ENCODE peak calls at places on chromosomes 16 and 17, in four cellular contexts. Z, V, Q and T are unnamed samples. For H3K9me3, the result is how much of the 10 kb centered on the place peaks cover.

GRCh38 chr17:50568659-50569058 is 8.1 kb downstream of the CACNA1G start:
- DNase-seq in V (no peak), Z (no peak), Q (no peak), T (no peak)

GRCh38 chr17:8488491-8488890 is 52.8 kb downstream of the NDEL1 start:
- DNase-seq in V (no peak), Z (no peak), Q (no peak), T (no peak)

GRCh38 chr17:4366312-4367063 is at the start of gene UBE2G1:
- DNase-seq in V (peak), Z (peak), Q (peak), T (peak)

GRCh38 chr17:40556884-40557414 is 8.3 kb downstream of the CCR7 start:
- DNase-seq in Q (no peak), Z (no peak), V (peak), T (no peak)

GRCh38 chr16:17002557-17002956 is 468.2 kb downstream of the XYLT1 start:
- DNase-seq in Z (no peak), Q (no peak), V (no peak), T (no peak)

GRCh38 chr17:36496018-36496789 is 9.7 kb downstream of the ZNHIT3 start:
- DNase-seq in Q (no peak), V (no peak), Z (peak), T (peak)

GRCh38 chr17:79781012-79781665 is 3.2 kb downstream of the CBX2 start:
- DNase-seq in Z (no peak), Q (no peak), V (no peak), T (no peak)

GRCh38 chr17:58587713-58588117 is 73.3 kb upstream of the MTMR4 start:
- DNase-seq in Q (peak), Z (peak), V (peak), T (peak)

GRCh38 chr17:56756536-56756935 is 77.2 kb downstream of the C17orf67 start:
- DNase-seq in V (peak), Z (peak), Q (no peak), T (peak)

GRCh38 chr16:51164167-51164566 is 13.1 kb upstream of the SALL1 start:
- DNase-seq in Q (no peak), V (no peak), Z (peak), T (no peak)

GRCh38 chr16:77307764-77308561 is 108.8 kb downstream of the SYCE1L start:
- DNase-seq in Q (no peak), V (peak), Z (peak), T (no peak)

GRCh38 chr17:58913971-58914769 is 158.5 kb downstream of the PPM1E start:
- DNase-seq in Z (peak), V (no peak), Q (no peak), T (peak)

GRCh38 chr16:21526923-21527807 is 72.2 kb upstream of the METTL9 start:
- DNase-seq in V (no peak), Z (no peak), Q (no peak), T (no peak)

GRCh38 chr17:74227271-74227670 is 13.9 kb downstream of the TTYH2 start:
- DNase-seq in V (no peak), Z (no peak), Q (no peak), T (no peak)

GRCh38 chr17:48043171-48043570 is 5.0 kb upstream of the NFE2L1 start:
- DNase-seq in V (no peak), Z (no peak), Q (peak), T (no peak)

GRCh38 chr17:50133028-50133768 is 3.2 kb upstream of the SAMD14 start:
- DNase-seq in Z (peak), V (no peak), Q (no peak), T (peak)

GRCh38 chr16:5502467-5502869 is 404.9 kb upstream of the EEF2KMT start:
- DNase-seq in V (no peak), Z (no peak), Q (peak), T (no peak)

GRCh38 chr16:77353587-77354263 is 81.1 kb downstream of the ADAMTS18 start:
- DNase-seq in V (no peak), Z (no peak), Q (no peak), T (no peak)

GRCh38 chr17:40110026-40110425 is 9.6 kb upstream of the NR1D1 start:
- DNase-seq in Z (no peak), V (peak), Q (no peak), T (no peak)

GRCh38 chr16:533391-534088 is 6.0 kb downstream of the CAPN15 start:
- DNase-seq in V (no peak), Z (no peak), Q (no peak), T (no peak)

GRCh38 chr17:74404218-74404617 is 27.7 kb upstream of the GPRC5C start:
- DNase-seq in Z (no peak), Q (no peak), V (no peak), T (no peak)

GRCh38 chr16:57371494-57372371 is 557 bp upstream of the CX3CL1 start:
- DNase-seq in V (no peak), Z (no peak), Q (no peak), T (no peak)

GRCh38 chr16:83113317-83113716 is 486.5 kb downstream of the CDH13 start:
- DNase-seq in Z (peak), V (peak), Q (peak), T (no peak)

GRCh38 chr16:70540994-70541393 is 17.4 kb downstream of the SF3B3 start:
- DNase-seq in V (no peak), Q (no peak), Z (no peak), T (no peak)

GRCh38 chr16:21590287-21590686 is 9.1 kb upstream of the METTL9 start:
- DNase-seq in V (no peak), Z (no peak), Q (no peak), T (peak)

GRCh38 chr16:58492735-58493134 is 7.2 kb upstream of the NDRG4 start:
- DNase-seq in V (no peak), Z (no peak), Q (no peak), T (no peak)

GRCh38 chr17:83056583-83057396 is 22.6 kb upstream of the METRNL start:
- DNase-seq in V (no peak), Q (no peak), Z (no peak), T (no peak)

GRCh38 chr16:79653337-79654000 is 52.9 kb upstream of the MAF start:
- DNase-seq in Q (no peak), V (no peak), Z (no peak), T (no peak)

GRCh38 chr17:47776330-47777197 is 43.5 kb downstream of the TBX21 start:
- DNase-seq in Q (peak), Z (peak), V (peak), T (peak)

GRCh38 chr17:81253358-81254131 is 14.4 kb downstream of the NDUFAF8 start:
- DNase-seq in V (peak), Q (peak), Z (peak), T (peak)

GRCh38 chr16:84947022-84947421 is 64.3 kb downstream of the ZDHHC7 start:
- DNase-seq in Z (no peak), Q (no peak), V (peak), T (no peak)

GRCh38 chr17:16934836-16935235 is 37.1 kb downstream of the TNFRSF13B start:
- DNase-seq in Z (no peak), V (no peak), Q (no peak), T (no peak)

GRCh38 chr17:13429201-13429600 is 172.5 kb downstream of the HS3ST3A1 start:
- DNase-seq in Z (peak), Q (no peak), V (no peak), T (peak)

GRCh38 chr16:35386619-35387018 is 1927.2 kb downstream of the TP53TG3F start:
- DNase-seq in V (no peak), Z (no peak), Q (no peak), T (no peak)
- H3K9me3 ChIP-seq in V (under half), Z (under half), Q (under half), T (under half)

GRCh38 chr16:67013823-67014640 is 14.9 kb upstream of the CBFB start:
- DNase-seq in Q (peak), V (peak), Z (peak), T (peak)
- H3K9ac ChIP-seq in Q (peak), V (peak), Z (peak), T (peak)

DNA sequence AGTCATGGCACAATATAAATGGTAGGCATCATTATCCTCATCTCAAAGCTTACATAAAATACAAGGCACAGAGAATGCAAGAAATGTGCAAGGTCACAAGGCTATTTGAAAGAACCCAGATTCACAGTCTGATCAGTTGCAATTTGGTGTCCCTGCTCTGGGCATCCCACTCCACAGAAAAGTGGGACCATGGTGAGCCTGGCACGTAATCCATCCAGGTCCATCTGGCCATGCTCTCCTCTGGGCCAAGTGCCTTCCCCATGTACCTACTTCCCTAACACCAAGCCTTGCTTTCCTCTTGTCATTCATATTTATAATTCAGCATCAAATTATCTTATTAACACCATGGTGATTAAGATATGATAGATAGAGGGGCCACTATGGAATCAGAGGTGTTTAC is 390.0 kb downstream of the CDH11 start:
- DNase-seq in Q (no peak), V (no peak), Z (no peak), T (no peak)
- H3K9me3 ChIP-seq in Q (under half), V (under half), Z (under half), T (under half)

GRCh38 chr16:12054868-12055267 is 78.3 kb downstream of the SNX29 start:
- DNase-seq in Z (no peak), Q (no peak), V (no peak), T (no peak)
- H3K9ac ChIP-seq in Z (no peak), Q (no peak), V (no peak), T (no peak)

GRCh38 chr17:42548070-42548837 is 4.5 kb upstream of the HSD17B1 start:
- DNase-seq in Z (no peak), Q (peak), V (peak), T (no peak)
- H3K9me3 ChIP-seq in Z (under half), Q (under half), V (under half), T (under half)

DNA sequence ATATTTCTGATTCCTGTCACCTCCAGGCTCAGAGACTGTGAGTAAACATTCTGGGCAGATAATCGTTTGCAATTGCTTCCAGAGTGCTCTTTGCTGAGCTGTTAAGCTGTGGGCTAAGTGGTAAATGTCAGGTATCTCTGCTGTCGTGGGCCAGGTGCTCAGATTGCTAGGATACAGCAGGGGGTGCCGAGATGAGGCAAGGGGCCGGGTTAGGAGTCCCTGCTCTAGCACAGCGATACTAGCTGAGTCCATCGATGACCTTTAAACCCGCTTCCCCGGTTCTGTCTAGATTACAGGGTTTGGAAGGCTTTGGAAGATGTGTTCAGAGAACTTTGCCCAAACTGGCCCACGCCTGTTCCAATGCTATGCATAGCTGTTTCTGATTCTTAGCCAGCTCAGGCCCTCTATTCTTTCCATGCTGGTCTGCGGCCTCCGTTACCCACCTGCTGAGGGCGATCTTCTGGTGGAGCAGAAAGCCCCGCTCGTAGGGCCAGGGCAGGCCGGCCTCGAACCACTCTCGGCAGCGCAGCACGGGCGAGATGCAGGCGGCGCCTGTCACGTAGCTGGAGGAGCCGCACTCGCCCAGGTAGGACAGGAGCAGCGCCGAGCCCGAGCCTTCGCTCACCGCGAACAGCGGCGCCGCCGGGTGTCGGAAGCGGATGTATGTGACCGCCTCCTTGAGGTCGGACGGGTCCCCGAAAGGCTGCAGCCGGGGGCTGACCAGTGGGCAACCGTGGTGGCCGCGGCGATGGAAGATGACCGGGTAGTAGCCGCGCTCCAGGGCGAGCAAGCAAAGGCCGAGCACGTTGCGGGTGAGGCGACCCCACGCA is 979 bp downstream of the ABHD15 start:
- DNase-seq in V (peak), Q (peak), Z (no peak), T (no peak)
- H3K9ac ChIP-seq in V (no peak), Q (peak), Z (no peak), T (peak)

GRCh38 chr16:3295783-3296182 is 9.4 kb downstream of the TIGD7 start:
- DNase-seq in Q (no peak), V (no peak), Z (no peak), T (no peak)
- H3K9me3 ChIP-seq in Q (under half), V (under half), Z (half or more), T (half or more)

DNA sequence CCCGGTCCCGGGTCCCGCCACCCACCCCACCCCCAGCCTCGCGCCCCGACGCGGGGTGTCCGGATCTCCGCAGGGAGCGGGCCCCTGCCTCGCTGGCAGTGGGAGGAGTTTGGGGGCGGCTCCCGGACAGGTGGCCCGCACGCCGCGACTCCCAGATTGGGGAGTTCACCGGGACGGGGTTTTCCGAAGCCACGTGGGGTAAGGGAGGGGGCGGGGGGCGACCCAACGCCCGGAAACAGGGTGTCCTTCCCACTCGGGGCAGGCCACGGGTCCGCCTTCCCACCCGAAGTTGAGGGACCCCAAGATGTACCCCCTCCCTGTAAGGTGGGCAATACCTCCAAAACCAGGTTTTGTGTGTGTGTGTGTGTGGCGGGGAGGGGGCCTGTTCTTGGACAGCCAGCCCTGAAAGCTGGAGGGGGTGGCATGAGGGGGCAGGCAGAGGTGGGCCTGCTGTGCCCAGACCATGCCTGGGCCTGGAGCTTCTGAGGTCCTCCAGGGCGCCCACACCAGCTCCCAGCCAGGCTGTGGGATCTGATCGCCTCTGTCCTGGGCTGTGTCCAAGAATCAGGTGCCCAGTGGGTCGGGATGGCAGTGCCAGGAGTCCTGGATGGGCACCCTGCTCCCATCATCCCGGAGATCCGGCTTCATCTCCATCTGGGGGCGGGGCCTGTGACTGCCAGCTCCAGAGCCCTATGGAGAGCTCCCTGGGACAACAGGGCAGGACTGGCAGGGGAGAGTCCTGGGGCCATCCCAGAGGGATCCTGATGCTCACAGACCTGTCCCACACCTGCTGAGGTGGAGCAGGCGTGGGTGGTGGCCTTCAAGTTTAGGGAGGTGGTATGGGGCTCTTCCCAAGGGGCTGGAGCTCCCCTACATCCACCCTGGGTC is 769 bp downstream of the SYNGR2 start:
- DNase-seq in Q (no peak), V (peak), Z (peak), T (peak)
- H3K9ac ChIP-seq in Q (peak), V (peak), Z (no peak), T (peak)

DNA sequence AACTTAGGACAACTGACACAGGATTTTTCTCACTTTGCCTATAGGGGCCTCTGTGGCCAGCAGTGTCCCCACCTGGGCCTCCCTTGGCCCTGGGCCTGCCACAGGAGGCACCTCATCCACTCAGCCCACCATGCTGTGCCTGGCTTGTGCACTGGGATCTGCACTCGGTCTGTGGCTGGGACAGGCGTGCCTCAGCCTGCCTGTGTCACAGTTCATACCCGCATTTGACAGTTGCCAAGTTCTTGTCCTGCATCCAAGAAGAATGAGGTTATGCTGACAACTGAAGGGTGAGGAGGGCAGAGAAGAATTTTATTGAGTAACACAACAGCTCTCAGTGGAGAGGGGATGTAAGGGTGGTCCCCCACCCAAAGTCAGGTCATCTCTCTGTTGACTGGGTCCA is 36.0 kb downstream of the ZFP90 start:
- DNase-seq in Q (no peak), V (no peak), Z (no peak), T (no peak)
- H3K9me3 ChIP-seq in Q (under half), V (under half), Z (half or more), T (half or more)